ENCODE peak calls at places on chromosomes 2 and 18, in five cellular contexts. B is tibial nerve, O is heart right ventricle, C is upper lobe of right lung, S is hepatocyte. A is an unnamed sample.
A peak's percentile ranks its signal among the peaks of the same experiment; 100 is the strongest.

GRCh38 chr2:161388146-161388779 is 27.8 kb upstream of the TBR1 start:
- DNase-seq in B (no peak), O (no peak), C (no peak), S (no peak), A (no peak)

GRCh38 chr2:31764169-31764568 is 183.4 kb upstream of the SRD5A2 start:
- DNase-seq in B (no peak), O (no peak), C (no peak), S (peak; percentile 42), A (no peak)

GRCh38 chr2:217837001-217837491 is 165.7 kb downstream of the TNS1 start:
- DNase-seq in B (peak; percentile 77), O (peak; percentile 81), C (peak; percentile 88), S (peak; percentile 51), A (peak; percentile 49)

GRCh38 chr2:88690591-88691338 is 708 bp upstream of the RPIA start:
- DNase-seq in B (no peak), O (peak; percentile 24), C (peak; percentile 78), S (peak; percentile 64), A (peak; percentile 64)

GRCh38 chr18:50797147-50797546 is 22.7 kb downstream of the MRO start:
- DNase-seq in B (no peak), O (no peak), C (no peak), S (no peak), A (no peak)

GRCh38 chr2:195756218-195756941 is 99.4 kb downstream of the SLC39A10 start:
- DNase-seq in B (no peak), O (no peak), C (no peak), S (no peak), A (no peak)

GRCh38 chr2:24175631-24176030 is 778 bp downstream of the FAM228A start:
- DNase-seq in B (no peak), O (no peak), C (no peak), S (no peak), A (no peak)

GRCh38 chr18:11251891-11252270 is 102.5 kb upstream of the PIEZO2 start:
- DNase-seq in B (no peak), O (no peak), C (no peak), S (no peak), A (no peak)

GRCh38 chr2:180184506-180184905 is 177.4 kb upstream of the CWC22 start:
- DNase-seq in B (no peak), O (no peak), C (no peak), S (no peak), A (no peak)

GRCh38 chr18:62384610-62385097 is 59.5 kb downstream of the TNFRSF11A start:
- DNase-seq in B (no peak), O (no peak), C (no peak), S (peak; percentile 17), A (no peak)

GRCh38 chr2:45968946-45969584 is 317.6 kb downstream of the PRKCE start:
- DNase-seq in B (peak; percentile 55), O (no peak), C (no peak), S (no peak), A (no peak)

DNA sequence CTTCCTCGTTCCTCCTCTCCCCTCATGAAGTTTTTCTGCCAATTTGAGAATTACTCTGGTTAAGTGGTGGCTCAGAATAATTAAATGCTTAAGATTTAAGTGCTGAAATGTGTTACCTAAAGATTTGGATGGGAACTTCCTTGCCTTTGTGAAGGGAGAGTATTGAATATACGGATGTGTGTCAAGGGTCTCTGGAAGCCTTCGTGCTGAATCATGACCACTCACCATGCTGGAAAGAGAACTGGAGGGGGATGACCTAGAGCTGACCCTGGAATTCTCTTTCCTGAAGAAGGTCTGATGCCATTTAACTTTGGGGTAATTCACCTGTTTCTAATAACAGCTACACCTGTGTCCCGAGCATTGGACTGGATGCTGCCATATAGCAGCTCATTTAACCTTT is 2.2 kb downstream of the MOCOS start:
- DNase-seq in B (no peak), O (no peak), C (no peak), S (no peak), A (no peak)
- H3K27me3 ChIP-seq in B (no peaks in the 10 kb centered on the region), O (no peaks in the 10 kb centered on the region), C (no peaks in the 10 kb centered on the region), S (no peaks in the 10 kb centered on the region), A (no peaks in the 10 kb centered on the region)

DNA sequence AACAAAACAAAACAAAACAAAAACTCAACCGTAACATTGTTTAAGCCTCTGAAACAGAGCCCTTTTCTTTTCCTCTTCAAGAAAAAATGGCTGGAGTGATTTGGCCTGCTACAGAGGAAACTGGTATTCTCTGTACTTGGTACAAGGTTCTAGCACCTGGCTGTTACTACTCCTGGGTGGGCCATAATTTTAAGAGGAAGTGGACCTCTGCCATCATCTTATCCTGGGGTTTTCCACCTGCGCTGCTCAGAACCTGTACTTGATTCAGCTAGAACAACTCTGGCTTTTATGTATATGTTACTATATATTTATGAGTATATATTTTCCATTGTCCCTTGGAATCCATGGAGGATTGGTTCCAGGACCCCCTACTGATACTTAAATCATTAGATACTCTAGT is 22.5 kb downstream of the SRSF7 start:
- DNase-seq in B (no peak), O (no peak), C (no peak), S (no peak), A (no peak)
- H3K4me3 ChIP-seq in B (no peak overlapping the region), O (no peak overlapping the region), C (no peak overlapping the region), S (no peak overlapping the region), A (no peak overlapping the region)

DNA sequence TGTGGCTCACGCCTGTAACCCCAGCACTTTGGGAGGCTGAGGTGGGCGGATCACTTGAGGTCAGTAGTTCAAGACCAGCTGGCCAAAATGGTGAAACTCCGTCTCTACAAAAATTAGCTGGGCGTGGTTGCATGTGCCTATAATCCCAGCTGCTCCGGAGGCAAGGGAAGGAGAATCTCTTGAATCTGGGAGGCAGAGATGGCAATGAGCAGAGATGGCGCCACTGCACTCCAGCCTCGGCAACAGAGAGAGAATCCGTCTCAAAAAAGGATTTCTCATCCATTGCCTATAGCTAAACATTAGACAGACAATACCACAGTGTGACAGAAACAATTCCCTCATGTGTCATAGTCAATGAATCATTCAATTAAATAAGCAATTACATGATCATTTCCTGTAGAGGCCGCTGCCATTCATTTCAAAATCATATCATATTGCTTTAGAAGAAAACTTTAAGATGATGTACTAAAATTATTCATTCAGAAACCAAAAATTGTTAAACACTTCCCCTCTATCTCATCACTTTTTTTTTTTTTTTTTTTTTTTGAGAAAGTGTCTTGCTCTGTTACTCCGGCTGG is 69.5 kb upstream of the TGIF1 start:
- DNase-seq in B (no peak), O (no peak), C (no peak), S (no peak), A (no peak)
- TF ChIP-seq CTCF in B (no peak), O (no peak), C (peak; percentile 7), S (no peak), A (no peak)

DNA sequence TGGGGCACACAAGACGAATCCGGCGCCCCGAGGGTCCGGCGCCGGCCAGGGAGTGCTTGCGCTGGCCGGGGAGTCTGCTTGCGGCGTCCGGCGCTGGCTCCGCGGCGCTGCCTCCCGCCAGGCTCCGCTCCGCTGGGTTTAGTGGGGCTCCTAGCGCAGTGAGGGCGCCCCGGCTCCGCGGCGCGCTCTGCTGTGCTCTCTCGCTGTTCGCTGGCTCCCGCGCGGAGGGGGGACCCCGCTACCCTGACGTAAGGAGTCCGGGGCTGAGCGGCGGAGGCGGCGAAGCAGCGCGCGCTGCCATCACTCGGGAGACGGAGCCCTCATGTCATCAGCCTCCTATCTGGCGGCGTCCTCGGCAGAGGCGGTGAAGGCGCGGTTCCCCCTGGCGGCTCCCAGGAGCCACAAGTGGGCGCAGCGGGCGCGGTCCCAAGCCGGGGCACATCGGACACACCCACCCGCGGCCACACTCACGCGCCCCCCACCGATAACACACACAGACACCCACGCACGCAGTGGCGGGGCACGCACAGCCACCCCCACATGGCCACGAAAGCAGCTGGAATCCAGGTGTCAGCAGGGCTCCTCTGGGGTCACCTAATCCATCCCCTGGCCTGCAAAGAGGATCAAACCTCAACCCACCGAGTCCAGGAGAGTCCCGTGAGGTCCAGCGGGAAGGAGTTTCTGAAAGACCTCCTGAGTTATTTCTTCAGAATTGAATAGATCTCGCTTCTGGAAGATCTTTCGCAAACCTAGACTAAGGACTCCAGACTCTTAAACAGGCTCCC is at the start of gene C1QL2:
- DNase-seq in B (no peak), O (no peak), C (no peak), S (peak; percentile 67), A (no peak)
- H3K27me3 ChIP-seq in B (peaks cover 61% of the 10 kb centered on the region), O (peaks cover 90% of the 10 kb centered on the region), C (peaks cover 72% of the 10 kb centered on the region), S (peaks cover 91% of the 10 kb centered on the region), A (peaks cover 42% of the 10 kb centered on the region)

GRCh38 chr2:204722691-204723090 is 177.4 kb downstream of the PARD3B start:
- DNase-seq in B (no peak), O (no peak), C (no peak), S (no peak), A (no peak)

GRCh38 chr2:204722207-204722606 is 176.9 kb downstream of the PARD3B start:
- DNase-seq in B (no peak), O (no peak), C (no peak), S (no peak), A (no peak)

GRCh38 chr2:204727368-204727767 is 182.1 kb downstream of the PARD3B start:
- DNase-seq in B (no peak), O (no peak), C (no peak), S (no peak), A (no peak)

GRCh38 chr2:204726831-204727230 is 181.6 kb downstream of the PARD3B start:
- DNase-seq in B (no peak), O (no peak), C (no peak), S (peak; percentile 5), A (no peak)

GRCh38 chr2:204725693-204726092 is 180.4 kb downstream of the PARD3B start:
- DNase-seq in B (no peak), O (no peak), C (no peak), S (no peak), A (no peak)
- H3K4me3 ChIP-seq in B (no peak overlapping the region), O (no peak overlapping the region), C (no peak overlapping the region), S (no peak overlapping the region), A (no peak overlapping the region)

DNA sequence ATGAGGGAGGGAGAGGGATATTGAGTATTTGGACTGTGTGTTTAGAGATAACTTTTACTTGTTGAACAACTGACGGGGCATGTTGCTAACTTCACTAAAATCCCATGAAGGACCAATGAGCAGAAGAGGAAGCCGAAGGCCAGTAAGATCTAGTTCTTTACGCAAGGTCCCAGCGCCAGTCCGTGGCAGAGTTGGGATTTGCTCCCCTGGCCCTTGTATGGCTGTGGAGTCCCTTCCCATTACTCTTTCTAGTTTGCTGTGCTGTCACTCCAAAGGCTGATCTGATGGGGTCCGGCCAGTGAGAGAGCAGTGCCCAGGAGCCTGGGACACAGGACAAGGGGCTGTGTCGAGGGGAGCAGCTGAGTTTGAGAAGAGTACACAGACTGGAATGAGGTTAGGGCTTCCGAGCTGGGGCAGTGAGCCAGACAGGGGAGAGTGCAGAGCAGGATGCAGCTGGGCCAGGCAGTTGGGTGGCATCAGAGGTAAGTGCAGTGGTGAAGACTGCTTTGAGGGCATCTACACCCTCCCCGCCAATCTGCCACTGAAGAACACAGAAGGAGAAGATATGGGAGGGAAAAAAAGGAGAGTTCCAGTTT is 692.9 kb upstream of the HS6ST1 start:
- DNase-seq in B (no peak), O (no peak), C (no peak), S (no peak), A (no peak)
- TF ChIP-seq CTCF in B (no peak), O (no peak), C (no peak), S (no peak), A (no peak)

GRCh38 chr2:857937-858336 is 92.7 kb upstream of the SNTG2 start:
- DNase-seq in B (no peak), O (no peak), C (no peak), S (no peak), A (no peak)

GRCh38 chr2:860259-860855 is 90.3 kb upstream of the SNTG2 start:
- DNase-seq in B (no peak), O (no peak), C (no peak), S (no peak), A (no peak)

GRCh38 chr2:857081-857480 is 93.6 kb upstream of the SNTG2 start:
- DNase-seq in B (no peak), O (no peak), C (no peak), S (no peak), A (no peak)

GRCh38 chr2:856041-856440 is 94.6 kb upstream of the SNTG2 start:
- DNase-seq in B (no peak), O (no peak), C (no peak), S (no peak), A (no peak)

GRCh38 chr2:858646-859045 is 92.0 kb upstream of the SNTG2 start:
- DNase-seq in B (no peak), O (no peak), C (no peak), S (no peak), A (no peak)
- H3K27me3 ChIP-seq in B (peaks cover 4% of the 10 kb centered on the region), O (peaks cover 19% of the 10 kb centered on the region), C (peaks cover 6% of the 10 kb centered on the region), S (no peaks in the 10 kb centered on the region), A (no peaks in the 10 kb centered on the region)

A was measured in colonic mucosa.